ENCODE peak calls at places on chromosomes 3 and 15, in nine cellular contexts. Z is PC-9, A is AG10803, G is psoas muscle, Q is astrocyte of the cerebellum, D is breast epithelium, P is pancreas, J is BJ, H is fibroblast of the aortic adventitia. I is an unnamed sample.

GRCh38 chr3:172520332-172520831 is 2.8 kb downstream of the TNFSF10 start:
- DNase-seq in H (peak; percentile 37), Z (no peak), D (no peak), P (no peak), G (no peak), Q (peak; percentile 53), J (peak; percentile 39), A (peak; percentile 93), I (peak; percentile 24)

GRCh38 chr3:185728630-185729334 is 96.1 kb downstream of the IGF2BP2 start:
- DNase-seq in P (no peak), H (peak; percentile 67), A (peak; percentile 81), Q (no peak), Z (no peak), D (no peak), J (peak; percentile 49), G (no peak), I (no peak)

GRCh38 chr3:119990888-119991287 is 103.4 kb downstream of the GSK3B start:
- DNase-seq in Q (peak; percentile 11), A (peak; percentile 23), H (peak; percentile 47), G (no peak), J (no peak), Z (no peak), P (no peak), D (no peak), I (no peak)

GRCh38 chr3:31170932-31171670 is 276.6 kb upstream of the GADL1 start:
- DNase-seq in D (no peak), Q (peak; percentile 98), G (no peak), A (peak; percentile 100), Z (peak; percentile 45), P (no peak), J (peak; percentile 95), H (peak; percentile 99), I (peak; percentile 99)

GRCh38 chr15:51547656-51548055 is 74.9 kb downstream of the DMXL2 start:
- DNase-seq in Z (no peak), P (no peak), D (no peak), A (no peak), H (no peak), J (no peak), Q (no peak), G (no peak), I (no peak)

GRCh38 chr3:124620600-124621063 is 109.6 kb upstream of the UMPS start:
- DNase-seq in H (peak; percentile 25), G (no peak), P (no peak), Z (peak; percentile 44), A (peak; percentile 4), D (no peak), J (no peak), Q (no peak), I (no peak)

GRCh38 chr3:123161167-123161566 is 40.6 kb upstream of the SEC22A start:
- DNase-seq in D (no peak), Q (no peak), G (no peak), H (no peak), Z (no peak), A (no peak), J (no peak), P (no peak), I (no peak)

GRCh38 chr15:59701880-59702279 is 12.8 kb upstream of the BNIP2 start:
- DNase-seq in A (no peak), D (no peak), P (no peak), Q (no peak), J (no peak), Z (no peak), G (no peak), H (no peak), I (no peak)

GRCh38 chr3:9727041-9727595 is 4.4 kb upstream of the BRPF1 start:
- DNase-seq in A (no peak), H (no peak), Z (no peak), D (no peak), Q (no peak), J (no peak), P (no peak), G (no peak), I (no peak)

GRCh38 chr3:48014358-48014757 is 1.9 kb downstream of the MAP4 start:
- DNase-seq in D (no peak), J (no peak), A (no peak), P (no peak), Q (no peak), Z (no peak), H (no peak), G (no peak), I (no peak)

GRCh38 chr3:177686671-177687070 is 489.4 kb upstream of the TBL1XR1 start:
- DNase-seq in Z (no peak), G (no peak), P (no peak), A (no peak), D (no peak), H (no peak), Q (no peak), J (no peak), I (no peak)

GRCh38 chr3:184780981-184781515 is 30.9 kb upstream of the VPS8 start:
- DNase-seq in H (no peak), P (peak; percentile 66), D (no peak), Q (no peak), A (peak; percentile 39), G (no peak), J (no peak), Z (no peak), I (no peak)

GRCh38 chr3:32961189-32961715 is 9.8 kb downstream of the CCR4 start:
- DNase-seq in Q (no peak), J (no peak), D (no peak), A (no peak), G (no peak), H (no peak), P (no peak), Z (no peak), I (no peak)

GRCh38 chr15:58770519-58770856 is 614 bp upstream of the MINDY2 start:
- DNase-seq in P (no peak), D (no peak), H (peak; percentile 91), J (no peak), A (peak; percentile 89), G (no peak), Q (peak; percentile 93), Z (no peak), I (peak; percentile 58)

GRCh38 chr3:122515856-122516255 is 1.1 kb upstream of the KPNA1 start:
- DNase-seq in G (no peak), J (no peak), P (no peak), H (no peak), Q (no peak), A (no peak), Z (no peak), D (no peak), I (no peak)

GRCh38 chr3:57982561-57983243 is 25.5 kb upstream of the FLNB start:
- DNase-seq in Q (no peak), Z (no peak), D (no peak), P (no peak), A (no peak), G (no peak), J (no peak), H (no peak), I (no peak)

GRCh38 chr3:64619216-64619615 is 68.6 kb downstream of the ADAMTS9 start:
- DNase-seq in P (no peak), A (no peak), Q (no peak), J (no peak), H (no peak), Z (no peak), D (no peak), G (no peak), I (no peak)

GRCh38 chr15:90231028-90232017 is 2.4 kb downstream of the CIB1 start:
- DNase-seq in J (no peak), G (no peak), D (no peak), A (no peak), Q (no peak), P (no peak), H (no peak), Z (no peak), I (no peak)

GRCh38 chr15:62608369-62608768 is 434.2 kb upstream of the TPM1 start:
- DNase-seq in G (no peak), H (no peak), P (no peak), A (no peak), D (no peak), Q (no peak), J (no peak), Z (no peak), I (no peak)

DNA sequence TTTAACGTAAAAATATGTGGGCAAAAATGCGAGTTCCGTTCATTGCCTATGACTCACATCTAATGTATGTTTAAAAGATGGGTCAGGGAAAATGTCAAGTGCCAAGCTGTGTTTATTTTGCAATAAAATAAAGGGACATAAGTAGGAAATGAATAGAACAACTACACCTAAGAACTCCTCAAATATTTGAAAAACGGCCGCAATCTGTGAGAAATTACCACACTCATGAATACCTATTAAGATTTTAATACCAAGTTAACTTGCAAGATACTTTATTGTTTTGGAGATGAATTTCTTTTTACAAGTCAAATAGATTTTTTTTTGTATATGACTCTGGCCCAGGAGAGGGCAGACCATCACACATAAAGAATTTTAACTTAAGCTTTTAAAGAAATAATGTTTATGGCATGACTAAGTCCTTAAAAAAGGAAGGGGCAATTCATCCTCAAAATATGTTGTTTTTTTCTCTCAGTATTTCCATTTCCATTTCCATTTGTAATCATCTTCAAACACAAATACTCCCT is 152.7 kb downstream of the SUCNR1 start:
- DNase-seq in Q (peak; percentile 59), Z (peak; percentile 22), G (no peak), P (no peak), H (peak; percentile 87), D (no peak), J (peak; percentile 91), A (peak; percentile 77), I (peak; percentile 75)
- TF ChIP-seq CTCF in Q (no peak), Z (peak; percentile 71), G (no peak), P (no peak), H (peak; percentile 40), D (no peak), J (peak; percentile 41), A (peak; percentile 53), I (peak; percentile 12)

GRCh38 chr3:52253314-52254260 is 8.0 kb downstream of the PPM1M start:
- DNase-seq in G (no peak), A (no peak), D (no peak), H (no peak), Q (no peak), P (no peak), J (no peak), Z (no peak), I (no peak)
- H3K4me3 ChIP-seq in G (no peak overlapping the region), A (no peak overlapping the region), D (no peak overlapping the region), H (no peak overlapping the region), Q (no peak overlapping the region), P (no peak overlapping the region), J (no peak overlapping the region), Z (no peak overlapping the region), I (no peak overlapping the region)

GRCh38 chr3:167148121-167148520 is 232.0 kb downstream of the ZBBX start:
- DNase-seq in D (no peak), J (no peak), Z (no peak), P (no peak), H (no peak), G (no peak), A (no peak), Q (no peak), I (no peak)

DNA sequence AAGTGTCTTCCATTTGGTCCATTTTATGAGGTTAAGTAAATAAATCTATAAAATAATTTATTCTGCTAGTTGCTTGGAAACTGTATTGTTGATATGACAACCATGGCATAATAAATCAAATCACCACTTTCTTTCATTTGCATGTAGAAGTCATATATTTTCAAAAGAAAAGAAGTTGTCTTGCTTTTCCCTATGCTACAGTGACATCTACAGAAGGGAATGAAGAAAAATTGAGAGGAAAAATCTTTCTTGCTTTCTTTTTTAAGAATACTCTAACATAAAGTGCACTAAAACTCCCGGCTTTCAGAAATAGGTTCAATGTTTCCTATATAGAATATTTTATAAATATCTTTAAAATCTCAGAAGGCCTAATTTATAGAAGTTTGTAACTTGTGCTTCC is 228.4 kb downstream of the ZBBX start:
- DNase-seq in A (no peak), H (no peak), J (no peak), Q (no peak), G (no peak), Z (no peak), P (no peak), D (no peak), I (no peak)
- TF ChIP-seq CTCF in A (no peak), H (no peak), J (no peak), Q (no peak), G (no peak), Z (no peak), P (no peak), D (no peak), I (no peak)

GRCh38 chr15:27328616-27329015 is 357.6 kb downstream of the GABRG3 start:
- DNase-seq in P (no peak), Q (no peak), H (no peak), D (no peak), G (no peak), J (no peak), Z (no peak), A (no peak), I (no peak)
- H3K4me3 ChIP-seq in P (no peak overlapping the region), Q (no peak overlapping the region), H (no peak overlapping the region), D (no peak overlapping the region), G (no peak overlapping the region), J (no peak overlapping the region), Z (no peak overlapping the region), A (no peak overlapping the region), I (no peak overlapping the region)

I was measured in AG04449.